ENCODE peak calls at places on chromosome 22, in five cellular contexts. P is lower lobe of right lung; C is foreskin keratinocyte; Z is gastrocnemius medialis; U is activated CD8-positive, alpha-beta T cell treated with anti-CD3 and anti-CD28 coated beads for 36 hours. X is an unnamed sample.

GRCh38 chr22:22478450-22478849 is 30.1 kb downstream of the ZNF280B start:
- ATAC-seq in P (no peak), C (no peak), Z (no peak), U (no peak), X (no peak)

GRCh38 chr22:38981659-38982007 is 514 bp upstream of the APOBEC3B start:
- ATAC-seq in P (no peak), C (no peak), Z (peak), U (no peak), X (peak)

GRCh38 chr22:23847310-23847920 is 8.6 kb upstream of the DERL3 start:
- ATAC-seq in P (no peak), C (no peak), Z (no peak), U (no peak), X (no peak)

GRCh38 chr22:33780761-33781160 is 139.5 kb downstream of the LARGE1 start:
- ATAC-seq in P (peak), C (no peak), Z (no peak), U (no peak), X (no peak)

GRCh38 chr22:30033137-30033536 is 47.1 kb upstream of the HORMAD2 start:
- ATAC-seq in P (peak), C (no peak), Z (peak), U (no peak), X (no peak)

GRCh38 chr22:38755155-38755910 is 465 bp downstream of the SUN2 start:
- ATAC-seq in P (peak), C (no peak), Z (peak), U (peak), X (peak)

GRCh38 chr22:19056951-19057401 is 65.2 kb downstream of the DGCR2 start:
- ATAC-seq in P (no peak), C (no peak), Z (no peak), U (no peak), X (no peak)

GRCh38 chr22:23250424-23251363 is 70.4 kb downstream of the BCR start:
- ATAC-seq in P (no peak), C (no peak), Z (no peak), U (no peak), X (no peak)

GRCh38 chr22:50621948-50622722 is 5.8 kb downstream of the ARSA start:
- ATAC-seq in P (no peak), C (peak), Z (no peak), U (no peak), X (no peak)

GRCh38 chr22:49692499-49693225 is 135.0 kb downstream of the BRD1 start:
- ATAC-seq in P (no peak), C (no peak), Z (no peak), U (peak), X (no peak)

GRCh38 chr22:35548762-35549106 is 8.1 kb downstream of the RASD2 start:
- ATAC-seq in P (no peak), C (no peak), Z (no peak), U (no peak), X (no peak)

GRCh38 chr22:29470159-29470855 is 9.7 kb upstream of the NEFH start:
- ATAC-seq in P (peak), C (peak), Z (no peak), U (peak), X (peak)

GRCh38 chr22:22248878-22249277 is 4.3 kb downstream of the VPREB1 start:
- ATAC-seq in P (no peak), C (no peak), Z (no peak), U (peak), X (no peak)

GRCh38 chr22:49975543-49976389 is 15.2 kb downstream of the PIM3 start:
- ATAC-seq in P (no peak), C (peak), Z (no peak), U (peak), X (no peak)

GRCh38 chr22:47775686-47776085 is 1013.2 kb downstream of the TBC1D22A start:
- ATAC-seq in P (no peak), C (no peak), Z (no peak), U (no peak), X (no peak)

GRCh38 chr22:21915624-21916308 is 36.9 kb downstream of the PPM1F start:
- ATAC-seq in P (no peak), C (no peak), Z (no peak), U (no peak), X (no peak)

GRCh38 chr22:47918936-47919505 is 1156.6 kb downstream of the TBC1D22A start:
- ATAC-seq in P (no peak), C (no peak), Z (no peak), U (no peak), X (no peak)

GRCh38 chr22:22558972-22559603 is at the start of gene PRAME:
- ATAC-seq in P (peak), C (peak), Z (no peak), U (peak), X (no peak)

GRCh38 chr22:49203091-49203862 is 624.4 kb downstream of the BRD1 start:
- ATAC-seq in P (no peak), C (no peak), Z (no peak), U (no peak), X (no peak)

GRCh38 chr22:29954203-29954855 is 71.4 kb downstream of the MTMR3 start:
- ATAC-seq in P (no peak), C (no peak), Z (no peak), U (no peak), X (no peak)

GRCh38 chr22:49995059-49995412 is 17.5 kb downstream of the IL17REL start:
- ATAC-seq in P (no peak), C (no peak), Z (no peak), U (no peak), X (no peak)

GRCh38 chr22:18005201-18005926 is 19.0 kb downstream of the MICAL3 start:
- ATAC-seq in P (no peak), C (no peak), Z (no peak), U (no peak), X (no peak)

GRCh38 chr22:17009640-17010291 is 1.7 kb upstream of the GAB4 start:
- ATAC-seq in P (no peak), C (no peak), Z (no peak), U (no peak), X (no peak)

GRCh38 chr22:19687561-19688300 is 26.6 kb upstream of the SEPTIN5 start:
- ATAC-seq in P (peak), C (no peak), Z (peak), U (no peak), X (peak)

GRCh38 chr22:28154856-28155255 is 235.8 kb upstream of the PITPNB start:
- ATAC-seq in P (no peak), C (no peak), Z (no peak), U (no peak), X (no peak)

GRCh38 chr22:19848298-19849224 is 6.1 kb downstream of the GNB1L start:
- ATAC-seq in P (peak), C (peak), Z (peak), U (no peak), X (no peak)

GRCh38 chr22:19738664-19739447 is 15.5 kb downstream of the GP1BB start:
- ATAC-seq in P (no peak), C (no peak), Z (no peak), U (no peak), X (no peak)

GRCh38 chr22:38754247-38755154 is 1.3 kb downstream of the SUN2 start:
- ATAC-seq in P (peak), C (no peak), Z (peak), U (no peak), X (peak)

DNA sequence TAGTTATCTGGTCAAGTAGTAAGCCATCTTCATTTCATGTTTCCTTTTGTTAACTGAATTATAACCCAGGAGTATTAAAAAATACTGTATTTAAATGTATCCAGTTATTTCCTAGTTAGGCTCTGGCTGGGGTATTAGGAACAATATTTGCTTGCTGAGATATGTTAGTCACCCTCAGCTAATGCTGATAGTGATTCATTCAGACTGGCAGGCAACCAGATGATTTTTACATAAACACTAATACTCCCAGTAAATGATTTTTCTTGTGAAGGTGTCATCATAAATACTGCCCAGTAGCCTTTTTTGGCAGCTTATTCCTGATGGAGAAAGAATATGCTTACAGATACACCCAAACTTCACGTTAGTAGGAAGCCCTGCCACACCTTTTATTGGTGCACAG is 8.1 kb downstream of the YWHAH start:
- ATAC-seq in P (no peak), C (peak), Z (no peak), U (no peak), X (peak)
- TF ChIP-seq CTCF in P (no peak), C (no peak), Z (no peak), U (no peak), X (no peak)

GRCh38 chr22:45683680-45684079 is 12.0 kb downstream of the ATXN10 start:
- ATAC-seq in P (no peak), C (no peak), Z (no peak), U (no peak), X (no peak)
- TF ChIP-seq CTCF in P (no peak), C (no peak), Z (no peak), U (no peak), X (no peak)

GRCh38 chr22:40670058-40670457 is 9.2 kb upstream of the MCHR1 start:
- ATAC-seq in P (no peak), C (no peak), Z (no peak), U (no peak), X (no peak)
- TF ChIP-seq CTCF in P (no peak), C (no peak), Z (no peak), U (no peak), X (no peak)

DNA sequence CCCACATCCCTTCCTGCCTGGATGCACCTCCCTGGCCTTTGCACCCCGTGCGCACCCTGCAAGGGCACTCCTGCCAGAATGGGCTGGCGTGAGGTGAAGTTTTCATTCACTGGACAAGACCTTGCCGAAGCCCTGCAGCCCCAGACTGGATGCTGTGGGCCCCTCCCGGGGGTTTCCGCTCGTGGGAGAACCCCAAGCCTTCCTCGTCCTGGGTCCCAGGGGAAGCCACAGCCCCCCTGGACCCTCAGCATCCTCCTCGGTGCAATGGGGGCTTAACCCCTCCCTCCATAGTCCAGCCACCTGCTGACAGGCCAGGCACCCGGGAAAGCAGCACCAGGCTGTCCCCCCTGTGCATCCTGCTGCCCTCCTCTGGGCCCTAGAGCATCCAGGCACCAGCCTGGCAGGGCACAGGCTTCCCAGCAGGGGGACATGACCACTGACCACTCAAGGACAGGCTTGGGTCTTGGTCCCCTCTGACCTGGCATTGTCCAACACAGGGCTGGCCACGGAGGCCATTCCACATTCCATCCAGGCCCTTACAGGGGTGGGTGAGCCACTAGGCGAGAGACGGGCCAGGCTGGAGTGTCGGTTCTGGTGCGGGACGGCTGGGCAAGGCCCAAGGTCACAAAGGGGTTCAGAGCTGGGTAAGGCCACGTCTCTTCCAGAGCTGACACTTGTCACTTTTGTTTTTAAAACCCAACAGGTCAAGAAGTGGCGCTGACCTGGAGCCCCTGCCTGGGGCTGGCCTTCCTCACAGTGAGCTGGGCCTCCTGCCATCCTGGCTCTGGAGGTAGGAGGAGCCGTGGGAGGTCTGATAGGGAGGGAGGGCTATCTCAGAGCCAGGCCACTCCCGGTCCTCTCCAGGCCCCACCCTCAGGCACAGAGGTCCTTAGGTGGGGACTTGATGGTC is 41.5 kb upstream of the PPARA start:
- ATAC-seq in P (peak), C (no peak), Z (no peak), U (peak), X (no peak)
- TF ChIP-seq CTCF in P (no peak), C (no peak), Z (no peak), U (no peak), X (no peak)

GRCh38 chr22:40818747-40819662 is at the start of gene SLC25A17:
- ATAC-seq in P (peak), C (peak), Z (peak), U (peak), X (peak)
- TF ChIP-seq CTCF in P (peak), C (peak), Z (peak), U (peak), X (peak)

GRCh38 chr22:42879371-42880021 is 22.4 kb upstream of the ARFGAP3 start:
- ATAC-seq in P (no peak), C (no peak), Z (no peak), U (no peak), X (no peak)

GRCh38 chr22:42881982-42882656 is 25.0 kb upstream of the ARFGAP3 start:
- ATAC-seq in P (no peak), C (no peak), Z (peak), U (no peak), X (no peak)

GRCh38 chr22:42881298-42881697 is 24.2 kb upstream of the ARFGAP3 start:
- ATAC-seq in P (no peak), C (no peak), Z (no peak), U (no peak), X (no peak)

GRCh38 chr22:42878561-42879305 is 21.7 kb upstream of the ARFGAP3 start:
- ATAC-seq in P (peak), C (no peak), Z (no peak), U (no peak), X (no peak)

GRCh38 chr22:42880815-42881214 is 23.7 kb upstream of the ARFGAP3 start:
- ATAC-seq in P (no peak), C (no peak), Z (no peak), U (no peak), X (no peak)
- TF ChIP-seq CTCF in P (no peak), C (peak), Z (no peak), U (no peak), X (no peak)

GRCh38 chr22:25332386-25332785 is 112.9 kb downstream of the CRYBB2 start:
- ATAC-seq in P (no peak), C (no peak), Z (no peak), U (no peak), X (no peak)

GRCh38 chr22:25331050-25331449 is 111.6 kb downstream of the CRYBB2 start:
- ATAC-seq in P (no peak), C (no peak), Z (no peak), U (no peak), X (no peak)

GRCh38 chr22:25334091-25334490 is 114.7 kb downstream of the CRYBB2 start:
- ATAC-seq in P (peak), C (peak), Z (no peak), U (peak), X (no peak)
- TF ChIP-seq CTCF in P (peak), C (peak), Z (no peak), U (peak), X (peak)

GRCh38 chr22:45009881-45010531 is at the start of gene PHF21B:
- ATAC-seq in P (no peak), C (peak), Z (no peak), U (peak), X (peak)
- TF ChIP-seq CTCF in P (no peak), C (no peak), Z (no peak), U (no peak), X (no peak)

DNA sequence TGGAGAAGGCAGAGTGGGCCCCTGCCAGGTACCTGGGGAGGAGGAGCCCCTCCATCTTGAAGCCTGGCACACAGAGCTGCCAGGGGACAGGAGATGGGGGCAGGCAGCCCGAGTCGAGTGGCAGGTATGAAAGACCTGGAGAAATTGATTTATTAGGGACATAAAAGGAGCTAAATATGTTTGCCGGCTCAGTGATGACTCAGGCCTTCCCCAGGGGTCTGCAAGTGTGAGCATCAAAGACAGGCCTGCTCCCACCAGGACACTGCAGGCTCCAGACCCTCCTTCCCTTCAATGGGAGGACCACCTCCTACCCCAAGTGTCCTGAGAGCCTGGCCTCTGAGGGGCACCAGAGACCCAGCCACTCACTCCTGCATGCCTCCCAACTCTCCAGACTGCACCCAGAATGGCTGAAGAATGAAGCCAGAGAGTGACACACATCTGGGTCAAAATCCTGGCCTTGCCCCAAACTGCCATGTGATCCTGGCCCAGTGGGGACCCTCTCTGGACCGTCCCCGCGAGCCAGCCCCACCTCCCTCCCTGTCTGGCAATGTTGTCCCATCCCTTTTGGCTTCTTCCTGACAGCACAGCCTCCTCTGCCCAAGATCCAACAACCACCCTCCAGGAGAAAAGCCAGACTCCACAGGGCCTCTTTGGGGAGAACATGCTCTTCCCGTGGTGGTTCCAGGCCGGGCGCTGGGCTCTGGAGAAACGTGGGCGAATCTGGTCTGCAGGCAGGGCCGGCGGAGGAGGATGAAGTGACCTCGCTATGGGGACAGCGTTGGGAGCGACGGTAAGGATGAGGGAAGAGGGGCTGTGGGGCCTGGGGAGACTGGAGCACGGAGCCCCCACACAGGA is 36.2 kb downstream of the CYTH4 start:
- ATAC-seq in P (no peak), C (no peak), Z (no peak), U (no peak), X (no peak)
- TF ChIP-seq CTCF in P (no peak), C (peak), Z (no peak), U (no peak), X (no peak)

GRCh38 chr22:46758867-46759290 is 3.6 kb upstream of the TBC1D22A start:
- ATAC-seq in P (peak), C (no peak), Z (no peak), U (no peak), X (no peak)
- TF ChIP-seq CTCF in P (peak), C (peak), Z (peak), U (peak), X (peak)

X was measured in gastroesophageal sphincter.